ENCODE peak calls at places on chromosome 3, in nine cellular contexts. E, C, W, R, T, I, V, O and D are unnamed samples.

GRCh38 chr3:9951598-9951961 is 628 bp downstream of the PRRT3 start:
- DNase-seq in V (no peak), E (no peak), O (no peak), R (no peak), I (no peak), C (no peak), W (no peak), T (no peak), D (no peak)

GRCh38 chr3:11245276-11245675 is 26.9 kb upstream of the ATG7 start:
- DNase-seq in W (no peak), I (no peak), E (no peak), V (no peak), R (no peak), T (no peak), C (no peak), O (no peak), D (no peak)

GRCh38 chr3:52145736-52146110 is 8.5 kb downstream of the POC1A start:
- DNase-seq in C (no peak), O (no peak), T (no peak), E (no peak), W (no peak), V (no peak), R (no peak), I (no peak), D (no peak)

GRCh38 chr3:128452678-128453275 is 13.9 kb downstream of the DNAJB8 start:
- DNase-seq in R (no peak), T (no peak), I (no peak), W (no peak), V (no peak), C (no peak), E (no peak), O (no peak), D (no peak)

GRCh38 chr3:107660316-107660976 is 137.7 kb downstream of the BBX start:
- DNase-seq in C (no peak), E (no peak), W (no peak), O (peak), I (peak), V (peak), T (no peak), R (peak), D (no peak)

GRCh38 chr3:25618043-25618442 is 46.7 kb downstream of the TOP2B start:
- DNase-seq in R (no peak), O (no peak), C (no peak), T (no peak), E (no peak), W (no peak), I (no peak), V (no peak), D (peak)

GRCh38 chr3:196835081-196835480 is 32.6 kb upstream of the SENP5 start:
- DNase-seq in R (no peak), I (no peak), E (no peak), W (no peak), C (no peak), V (no peak), O (no peak), T (no peak), D (no peak)

GRCh38 chr3:101495552-101495951 is 17.5 kb downstream of the SENP7 start:
- DNase-seq in E (no peak), W (no peak), I (no peak), O (no peak), C (no peak), R (no peak), T (no peak), V (no peak), D (no peak)

GRCh38 chr3:177468331-177468730 is 271.0 kb upstream of the TBL1XR1 start:
- DNase-seq in I (peak), R (peak), T (no peak), C (peak), E (no peak), W (peak), O (no peak), V (no peak), D (peak)

GRCh38 chr3:26308454-26308853 is 314.1 kb upstream of the LRRC3B start:
- DNase-seq in O (peak), T (no peak), C (no peak), R (no peak), W (no peak), I (no peak), V (no peak), E (no peak), D (no peak)

GRCh38 chr3:148101061-148101460 is 596.6 kb upstream of the AGTR1 start:
- DNase-seq in I (peak), V (no peak), T (no peak), W (no peak), E (no peak), C (no peak), R (peak), O (no peak), D (peak)

GRCh38 chr3:12143949-12144504 is 14.7 kb downstream of the TIMP4 start:
- DNase-seq in T (no peak), I (peak), R (peak), W (no peak), V (no peak), O (no peak), C (peak), E (peak), D (no peak)

GRCh38 chr3:50583897-50584296 is 14.6 kb downstream of the HEMK1 start:
- DNase-seq in R (no peak), W (no peak), C (no peak), O (no peak), V (no peak), T (no peak), I (no peak), E (peak), D (no peak)

GRCh38 chr3:66195347-66195783 is 25.4 kb upstream of the SLC25A26 start:
- DNase-seq in R (peak), O (peak), V (no peak), W (no peak), I (peak), C (peak), E (peak), T (no peak), D (peak)

GRCh38 chr3:38029400-38030125 is at the start of gene PLCD1:
- DNase-seq in I (peak), V (no peak), W (no peak), T (peak), O (peak), E (peak), R (peak), C (peak), D (peak)

GRCh38 chr3:127848131-127849129 is 26.1 kb upstream of the MGLL start:
- DNase-seq in W (no peak), I (no peak), T (no peak), O (peak), V (no peak), R (peak), C (no peak), E (no peak), D (no peak)

GRCh38 chr3:35639251-35640185 is at the start of gene ARPP21:
- DNase-seq in E (peak), T (no peak), C (peak), R (peak), I (peak), O (peak), W (no peak), V (no peak), D (peak)

GRCh38 chr3:187725653-187726370 is 19.5 kb downstream of the BCL6 start:
- DNase-seq in C (no peak), T (no peak), R (no peak), W (no peak), V (no peak), I (no peak), O (no peak), E (no peak), D (no peak)

GRCh38 chr3:167941234-167941995 is 154.3 kb downstream of the GOLIM4 start:
- DNase-seq in C (peak), I (peak), V (no peak), R (peak), E (peak), O (peak), T (no peak), W (peak), D (no peak)

GRCh38 chr3:171061749-171062148 is 35.2 kb upstream of the SLC2A2 start:
- DNase-seq in I (no peak), C (no peak), R (no peak), W (no peak), E (no peak), O (no peak), T (no peak), V (no peak), D (no peak)

GRCh38 chr3:78565712-78566111 is 1202.1 kb downstream of the ROBO1 start:
- DNase-seq in C (no peak), V (peak), T (no peak), I (no peak), R (no peak), O (no peak), W (no peak), E (no peak), D (no peak)

GRCh38 chr3:9951962-9952805 is at the start of gene PRRT3:
- DNase-seq in W (no peak), V (no peak), C (peak), T (peak), R (peak), I (peak), E (peak), O (no peak), D (peak)

GRCh38 chr3:72010044-72010443 is 225.1 kb upstream of the PROK2 start:
- DNase-seq in C (no peak), O (no peak), I (no peak), T (no peak), R (peak), W (no peak), V (no peak), E (no peak), D (no peak)

GRCh38 chr3:74443102-74443501 is 171.4 kb downstream of the CNTN3 start:
- DNase-seq in I (no peak), T (no peak), V (no peak), W (no peak), O (no peak), E (no peak), R (peak), C (no peak), D (no peak)

GRCh38 chr3:196320110-196320509 is 2.1 kb upstream of the DYNLT2B start:
- DNase-seq in R (no peak), C (no peak), T (no peak), V (peak), W (no peak), E (peak), I (no peak), O (no peak), D (peak)

GRCh38 chr3:107404727-107405519 is 27.7 kb downstream of the CCDC54 start:
- DNase-seq in E (no peak), I (peak), V (no peak), C (peak), T (no peak), W (peak), R (peak), O (no peak), D (no peak)

GRCh38 chr3:169686874-169687273 is 23.4 kb upstream of the MECOM start:
- DNase-seq in C (no peak), R (no peak), O (no peak), I (no peak), E (no peak), W (no peak), T (no peak), V (no peak), D (no peak)

GRCh38 chr3:172378439-172378838 is 69.8 kb downstream of the GHSR start:
- DNase-seq in T (no peak), O (no peak), V (no peak), E (no peak), W (no peak), I (no peak), R (no peak), C (no peak), D (no peak)

GRCh38 chr3:14524920-14525660 is 15.1 kb downstream of the GRIP2 start:
- DNase-seq in O (no peak), R (no peak), W (no peak), I (no peak), C (no peak), E (peak), V (no peak), T (no peak), D (peak)

GRCh38 chr3:126132751-126133511 is 47.5 kb downstream of the ALDH1L1 start:
- DNase-seq in V (no peak), I (no peak), C (no peak), E (peak), T (no peak), O (no peak), R (no peak), W (no peak), D (peak)

GRCh38 chr3:40877651-40878463 is 321.4 kb upstream of the CTNNB1 start:
- DNase-seq in E (peak), V (no peak), C (no peak), O (peak), R (peak), I (peak), W (peak), T (no peak), D (peak)

GRCh38 chr3:54830658-54831057 is 97.2 kb downstream of the LRTM1 start:
- DNase-seq in T (no peak), I (peak), R (no peak), E (no peak), C (no peak), V (peak), O (no peak), W (no peak), D (peak)

GRCh38 chr3:187773963-187774789 is 28.9 kb upstream of the BCL6 start:
- DNase-seq in O (peak), R (no peak), W (no peak), T (no peak), I (no peak), V (no peak), E (no peak), C (no peak), D (no peak)

GRCh38 chr3:52645549-52645948 is 40.2 kb downstream of the PBRM1 start:
- DNase-seq in T (no peak), W (no peak), C (no peak), R (no peak), V (no peak), O (no peak), I (no peak), E (no peak), D (no peak)

GRCh38 chr3:10471337-10471721 is 34.1 kb downstream of the ATP2B2 start:
- DNase-seq in T (no peak), W (no peak), V (no peak), O (no peak), R (no peak), C (no peak), I (peak), E (no peak), D (no peak)

GRCh38 chr3:24237971-24238767 is 256.5 kb downstream of the THRB start:
- DNase-seq in R (peak), I (peak), T (no peak), O (peak), V (peak), C (peak), W (peak), E (no peak), D (peak)

GRCh38 chr3:149376728-149377407 is 581 bp downstream of the TM4SF1 start:
- DNase-seq in T (no peak), E (no peak), O (no peak), R (peak), V (peak), I (peak), C (no peak), W (no peak), D (no peak)

GRCh38 chr3:166425021-166425420 is 587.8 kb upstream of the BCHE start:
- DNase-seq in W (no peak), O (no peak), C (no peak), E (no peak), V (no peak), I (no peak), T (no peak), R (no peak), D (no peak)